ENCODE peak calls at places on chromosome 18, in four cellular contexts. One of them, this sample, is unnamed.

GRCh38 chr18:79068946-79069791 is at the start of gene ATP9B:
- DNase-seq in NCI-H345: peak; percentile 98
- DNase-seq in activated CD4-positive, alpha-beta T cell treated with anti-CD3 and anti-CD28 coated beads, Interleukin-2, amount 50 U/mL, for 24 hours: peak; percentile 99
- DNase-seq in CD8-positive, alpha-beta memory T cell: peak; percentile 99
- DNase-seq in this sample: peak; percentile 98

GRCh38 chr18:5973079-5973478 is 77.8 kb upstream of the TMEM200C start:
- DNase-seq in NCI-H345: no peak
- DNase-seq in activated CD4-positive, alpha-beta T cell treated with anti-CD3 and anti-CD28 coated beads, Interleukin-2, amount 50 U/mL, for 24 hours: no peak
- DNase-seq in CD8-positive, alpha-beta memory T cell: no peak
- DNase-seq in this sample: no peak

GRCh38 chr18:3441290-3441689 is 8.7 kb upstream of the TGIF1 start:
- DNase-seq in NCI-H345: peak; percentile 22
- DNase-seq in activated CD4-positive, alpha-beta T cell treated with anti-CD3 and anti-CD28 coated beads, Interleukin-2, amount 50 U/mL, for 24 hours: no peak
- DNase-seq in CD8-positive, alpha-beta memory T cell: peak; percentile 26
- DNase-seq in this sample: peak; percentile 11

GRCh38 chr18:7598167-7599062 is 31.3 kb downstream of the PTPRM start:
- DNase-seq in activated CD4-positive, alpha-beta T cell treated with anti-CD3 and anti-CD28 coated beads, Interleukin-2, amount 50 U/mL, for 24 hours: no peak
- DNase-seq in CD8-positive, alpha-beta memory T cell: no peak
- DNase-seq in NCI-H345: no peak
- DNase-seq in this sample: no peak

GRCh38 chr18:77000527-77000926 is 132.1 kb downstream of the MBP start:
- DNase-seq in NCI-H345: peak; percentile 51
- DNase-seq in CD8-positive, alpha-beta memory T cell: peak; percentile 44
- DNase-seq in activated CD4-positive, alpha-beta T cell treated with anti-CD3 and anti-CD28 coated beads, Interleukin-2, amount 50 U/mL, for 24 hours: peak; percentile 15
- DNase-seq in this sample: peak; percentile 37

GRCh38 chr18:49690307-49690706 is 123.0 kb downstream of the ACAA2 start:
- DNase-seq in NCI-H345: no peak
- DNase-seq in activated CD4-positive, alpha-beta T cell treated with anti-CD3 and anti-CD28 coated beads, Interleukin-2, amount 50 U/mL, for 24 hours: no peak
- DNase-seq in CD8-positive, alpha-beta memory T cell: no peak
- DNase-seq in this sample: peak; percentile 34

GRCh38 chr18:26510337-26510736 is 38.0 kb downstream of the KCTD1 start:
- DNase-seq in NCI-H345: no peak
- DNase-seq in activated CD4-positive, alpha-beta T cell treated with anti-CD3 and anti-CD28 coated beads, Interleukin-2, amount 50 U/mL, for 24 hours: no peak
- DNase-seq in CD8-positive, alpha-beta memory T cell: no peak
- DNase-seq in this sample: no peak

GRCh38 chr18:79245517-79246001 is 150.2 kb upstream of the NFATC1 start:
- DNase-seq in CD8-positive, alpha-beta memory T cell: no peak
- DNase-seq in NCI-H345: no peak
- DNase-seq in activated CD4-positive, alpha-beta T cell treated with anti-CD3 and anti-CD28 coated beads, Interleukin-2, amount 50 U/mL, for 24 hours: no peak
- DNase-seq in this sample: peak; percentile 46